ENCODE peak calls at places on chromosome 1, in four cellular contexts. C, Z, F and A are unnamed samples.

GRCh38 chr1:153100241-153100640 is 5.9 kb upstream of the SPRR2E start:
- DNase-seq in F (no peak), Z (no peak), C (no peak), A (no peak)

GRCh38 chr1:197595244-197595904 is 179.9 kb downstream of the DENND1B start:
- DNase-seq in C (no peak), Z (no peak), F (no peak), A (no peak)

GRCh38 chr1:229452956-229453801 is 19.3 kb upstream of the ACTA1 start:
- DNase-seq in F (no peak), C (peak), Z (no peak), A (no peak)

GRCh38 chr1:15005116-15005515 is 148.4 kb upstream of the TMEM51 start:
- DNase-seq in Z (no peak), C (no peak), F (no peak), A (no peak)

GRCh38 chr1:11873395-11873794 is 14.7 kb upstream of the NPPB start:
- DNase-seq in F (no peak), C (no peak), Z (no peak), A (no peak)

GRCh38 chr1:114155756-114156155 is 2.1 kb upstream of the SYT6 start:
- DNase-seq in C (no peak), Z (no peak), F (no peak), A (no peak)

GRCh38 chr1:228385232-228385631 is 21.4 kb downstream of the TRIM11 start:
- DNase-seq in Z (no peak), F (no peak), C (no peak), A (no peak)

GRCh38 chr1:68478662-68479061 is 18.2 kb downstream of the DEPDC1 start:
- DNase-seq in Z (no peak), F (no peak), C (no peak), A (no peak)

GRCh38 chr1:9732123-9732971 is 80.8 kb downstream of the PIK3CD start:
- DNase-seq in Z (no peak), F (no peak), C (no peak), A (no peak)

GRCh38 chr1:156583821-156584622 is 4.5 kb downstream of the TTC24 start:
- DNase-seq in C (peak), F (peak), Z (peak), A (peak)

GRCh38 chr1:219185486-219186117 is 11.9 kb downstream of the LYPLAL1 start:
- DNase-seq in F (no peak), Z (no peak), C (no peak), A (no peak)

GRCh38 chr1:94600556-94600955 is 59.0 kb upstream of the F3 start:
- DNase-seq in C (no peak), F (no peak), Z (no peak), A (no peak)

GRCh38 chr1:54859687-54860391 is 27.2 kb downstream of the DHCR24 start:
- DNase-seq in Z (no peak), F (no peak), C (no peak), A (no peak)

GRCh38 chr1:38872401-38873026 is 634 bp downstream of the MYCBP start:
- DNase-seq in F (no peak), C (no peak), Z (peak), A (peak)

GRCh38 chr1:3992103-3992556 is 92.1 kb upstream of the C1orf174 start:
- DNase-seq in C (no peak), F (no peak), Z (no peak), A (peak)

GRCh38 chr1:62439652-62440371 is 3.0 kb downstream of the USP1 start:
- DNase-seq in Z (no peak), F (no peak), C (peak), A (no peak)

GRCh38 chr1:22347854-22348760 is 103.5 kb upstream of the ZBTB40 start:
- DNase-seq in Z (no peak), C (peak), F (no peak), A (peak)

GRCh38 chr1:98500324-98500723 is 161.2 kb upstream of the SNX7 start:
- DNase-seq in C (no peak), Z (no peak), F (no peak), A (no peak)

GRCh38 chr1:196910208-196910607 is 22.4 kb downstream of the CFHR4 start:
- DNase-seq in F (no peak), C (no peak), Z (no peak), A (no peak)

GRCh38 chr1:49046305-49046704 is 269.6 kb upstream of the BEND5 start:
- DNase-seq in C (no peak), F (no peak), Z (no peak), A (no peak)

GRCh38 chr1:113984710-113985109 is 5.4 kb downstream of the OLFML3 start:
- DNase-seq in F (no peak), Z (no peak), C (no peak), A (no peak)

GRCh38 chr1:147756336-147756735 is 4.1 kb downstream of the GJA5 start:
- DNase-seq in C (no peak), Z (no peak), F (no peak), A (no peak)

GRCh38 chr1:147757015-147757990 is 3.1 kb downstream of the GJA5 start:
- DNase-seq in F (no peak), Z (no peak), C (no peak), A (no peak)

GRCh38 chr1:147758379-147759100 is 1.9 kb downstream of the GJA5 start:
- DNase-seq in C (peak), Z (no peak), F (no peak), A (no peak)

GRCh38 chr1:147762233-147763024 is 2.0 kb upstream of the GJA5 start:
- DNase-seq in F (no peak), Z (no peak), C (no peak), A (no peak)

GRCh38 chr1:147760481-147761260 is at the start of gene GJA5:
- DNase-seq in F (no peak), Z (no peak), C (no peak), A (no peak)
- TF ChIP-seq HMGXB4 in F (no peak), Z (no peak), C (no peak), A (no peak)

GRCh38 chr1:183467687-183468086 is 4.6 kb upstream of the SMG7 start:
- DNase-seq in C (peak), Z (no peak), F (no peak), A (peak)
- TF ChIP-seq HMGXB4 in C (no peak), Z (no peak), F (no peak), A (no peak)

GRCh38 chr1:20729990-20730689 is 2.4 kb downstream of the SH2D5 start:
- DNase-seq in C (no peak), Z (no peak), F (no peak), A (no peak)
- TF ChIP-seq HMGXB4 in C (no peak), Z (no peak), F (no peak), A (no peak)

GRCh38 chr1:180112979-180113650 is 41.6 kb upstream of the QSOX1 start:
- DNase-seq in Z (no peak), F (no peak), C (no peak), A (no peak)

GRCh38 chr1:180116964-180117763 is 37.5 kb upstream of the QSOX1 start:
- DNase-seq in C (peak), Z (no peak), F (no peak), A (no peak)

GRCh38 chr1:180112091-180112490 is 42.6 kb upstream of the QSOX1 start:
- DNase-seq in Z (no peak), C (no peak), F (no peak), A (no peak)

GRCh38 chr1:180114546-180114945 is 40.1 kb upstream of the QSOX1 start:
- DNase-seq in C (no peak), F (no peak), Z (no peak), A (no peak)

DNA sequence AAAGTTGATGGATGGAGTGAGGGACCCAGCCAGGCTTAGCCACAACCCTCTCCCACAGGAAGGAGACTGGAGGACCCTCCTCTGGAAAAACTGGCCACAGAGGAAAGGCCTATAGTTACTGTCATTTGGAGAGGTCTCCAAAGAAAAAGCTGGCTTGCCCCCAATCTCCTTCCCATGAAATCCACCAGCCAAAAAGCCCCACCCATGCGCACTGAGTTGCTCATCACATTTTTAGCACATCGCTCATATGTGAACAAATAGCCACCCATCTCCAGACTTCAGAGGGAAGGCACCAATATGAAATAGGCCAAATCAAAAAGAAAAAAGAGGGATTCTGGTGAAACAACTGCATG is 36.9 kb upstream of the QSOX1 start:
- DNase-seq in F (no peak), C (no peak), Z (no peak), A (peak)
- TF ChIP-seq HMGXB4 in F (no peak), C (no peak), Z (no peak), A (no peak)

DNA sequence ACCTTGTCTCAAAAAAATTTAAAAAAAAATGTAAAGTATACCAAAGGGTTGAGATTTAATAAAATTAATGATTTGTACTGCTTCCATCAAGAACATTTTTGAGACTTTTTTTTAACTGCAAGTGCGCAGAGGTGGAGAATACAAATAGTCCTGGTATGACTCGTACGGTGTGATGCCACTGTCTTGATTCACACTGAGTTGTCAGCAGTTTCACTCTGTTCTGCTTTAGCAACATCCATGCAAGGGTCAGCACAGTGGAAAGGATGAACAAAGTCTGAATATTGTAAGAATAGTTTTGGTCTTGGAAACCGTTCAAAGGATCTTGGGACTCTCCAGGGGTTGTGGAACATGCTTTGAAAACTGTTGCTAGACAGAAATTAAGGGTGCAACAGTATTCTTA is 40.2 kb downstream of the EXO1 start:
- DNase-seq in Z (no peak), C (no peak), F (no peak), A (no peak)
- TF ChIP-seq HMGXB4 in Z (no peak), C (no peak), F (no peak), A (no peak)